ENCODE peak calls at places on chromosomes 16 and 17, in four cellular contexts. R, A, S and W are unnamed samples.

GRCh38 chr17:72151565-72152391 is 31.0 kb downstream of the SOX9 start:
- DNase-seq in R (peak), S (peak), A (no peak), W (no peak)

GRCh38 chr17:29504711-29505110 is 62.1 kb downstream of the ABHD15 start:
- DNase-seq in R (no peak), A (no peak), S (no peak), W (no peak)

GRCh38 chr16:1771072-1771863 is at the start of gene NME3:
- DNase-seq in A (no peak), S (peak), R (peak), W (peak)

GRCh38 chr16:53545433-53545832 is 42.4 kb upstream of the AKTIP start:
- DNase-seq in S (no peak), A (no peak), R (no peak), W (no peak)

GRCh38 chr16:65657051-65657450 is 535.2 kb upstream of the CDH11 start:
- DNase-seq in R (no peak), S (no peak), A (no peak), W (no peak)

GRCh38 chr17:27983853-27984252 is 58.6 kb upstream of the NLK start:
- DNase-seq in S (no peak), A (no peak), R (no peak), W (no peak)

GRCh38 chr17:57502696-57503307 is 242.3 kb downstream of the CCDC182 start:
- DNase-seq in R (no peak), S (peak), A (no peak), W (no peak)

GRCh38 chr17:80160536-80160935 is 9.3 kb upstream of the CARD14 start:
- DNase-seq in A (no peak), R (no peak), S (no peak), W (no peak)

GRCh38 chr17:51389875-51390274 is 129.5 kb downstream of the UTP18 start:
- DNase-seq in S (no peak), A (no peak), R (no peak), W (no peak)

GRCh38 chr16:80417706-80418105 is 123.1 kb upstream of the DYNLRB2 start:
- DNase-seq in S (no peak), A (no peak), R (no peak), W (no peak)
- TF ChIP-seq CTCF in S (no peak), A (no peak), R (no peak), W (no peak)

GRCh38 chr17:82875418-82875856 is 35.6 kb upstream of the ZNF750 start:
- DNase-seq in R (peak), S (no peak), A (no peak), W (no peak)
- TF ChIP-seq CTCF in R (no peak), S (no peak), A (no peak), W (no peak)

DNA sequence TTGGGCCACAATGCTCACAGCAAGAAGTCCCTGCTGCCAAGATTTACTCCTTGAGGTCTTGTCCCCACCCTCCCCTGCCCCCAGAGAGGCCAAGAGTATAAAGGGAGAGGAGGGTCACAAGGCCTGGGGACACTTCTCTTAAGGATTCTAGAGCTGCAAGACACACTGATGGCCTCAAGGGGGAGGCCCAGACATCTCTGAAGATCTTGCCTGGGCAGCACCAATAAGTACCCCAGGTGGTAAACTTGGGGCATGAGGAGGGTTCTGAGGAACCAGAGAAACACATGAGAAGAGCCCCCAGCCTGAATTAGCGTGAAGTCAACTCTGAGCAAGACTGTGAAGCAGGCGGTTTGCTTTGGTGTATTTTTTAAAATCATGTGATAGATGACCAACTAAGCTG is 26.8 kb upstream of the MTMR4 start:
- DNase-seq in S (peak), R (peak), A (no peak), W (no peak)
- TF ChIP-seq CTCF in S (peak), R (peak), A (peak), W (peak)

GRCh38 chr17:68805609-68806008 is 149.6 kb downstream of the ABCA8 start:
- DNase-seq in S (no peak), R (no peak), A (no peak), W (no peak)
- TF ChIP-seq CTCF in S (no peak), R (no peak), A (no peak), W (no peak)

DNA sequence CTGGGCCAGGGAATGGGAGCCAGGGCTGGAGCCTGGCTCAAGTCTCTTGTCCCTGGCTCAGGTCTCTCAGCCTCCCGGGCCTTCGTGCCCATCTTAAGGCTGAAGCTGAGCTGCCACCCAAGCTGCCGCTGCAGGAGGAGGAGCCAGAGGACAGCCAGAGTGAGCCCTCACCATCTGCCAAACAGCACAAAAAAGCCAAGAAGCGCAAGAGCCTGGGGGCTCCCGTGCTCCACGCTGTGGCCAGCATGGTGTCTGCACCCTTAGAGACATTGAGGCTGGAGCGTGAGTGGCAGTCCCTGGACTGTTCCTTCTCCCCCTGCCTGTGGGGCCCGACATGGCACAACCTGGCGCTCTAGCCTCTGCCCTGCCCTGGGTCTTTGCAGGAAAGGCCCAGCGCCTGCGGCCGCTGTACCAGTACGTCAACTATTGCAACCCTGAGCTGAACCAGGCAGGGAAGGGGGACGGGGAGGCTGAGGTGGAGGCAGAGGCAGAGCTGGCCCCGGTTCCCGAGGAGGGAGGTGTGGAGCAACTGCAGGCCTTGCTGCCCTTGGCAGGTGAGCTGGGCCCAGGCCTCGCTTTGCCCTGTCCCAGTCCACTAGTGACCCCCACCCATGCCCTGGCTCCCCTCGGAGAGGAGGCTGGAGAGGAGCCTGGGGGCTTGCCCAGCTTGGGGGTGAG is 1.3 kb downstream of the C16orf86 start:
- DNase-seq in A (peak), R (peak), S (peak), W (peak)
- TF ChIP-seq CTCF in A (peak), R (no peak), S (peak), W (peak)